ENCODE peak calls at places on chromosomes 4 and X, in four cellular contexts. N, J, I and Y are unnamed samples.

GRCh38 chr4:40842318-40842717 is 92.6 kb downstream of the NSUN7 start:
- DNase-seq in N (no peak), J (no peak), I (peak; percentile 51), Y (peak; percentile 15)

GRCh38 chr4:106707776-106708603 is 328.1 kb downstream of the DKK2 start:
- DNase-seq in N (no peak), J (no peak), I (peak; percentile 66), Y (no peak)

GRCh38 chr4:156820931-156821330 is 150.7 kb downstream of the PDGFC start:
- DNase-seq in N (no peak), J (no peak), I (no peak), Y (no peak)

GRCh38 chr4:164203476-164203875 is 550.5 kb upstream of the SMIM31 start:
- DNase-seq in N (no peak), J (no peak), I (no peak), Y (no peak)

GRCh38 chr4:127463883-127464282 is 168.9 kb upstream of the INTU start:
- DNase-seq in N (no peak), J (no peak), I (no peak), Y (no peak)

GRCh38 chr4:123046096-123046495 is 123.7 kb upstream of the NUDT6 start:
- DNase-seq in N (no peak), J (peak; percentile 4), I (no peak), Y (no peak)

GRCh38 chr4:181860157-181860556 is 383.0 kb upstream of the TENM3 start:
- DNase-seq in N (no peak), J (peak; percentile 71), I (no peak), Y (no peak)

GRCh38 chr4:39365360-39365759 is 802 bp downstream of the RFC1 start:
- DNase-seq in N (no peak), J (no peak), I (no peak), Y (no peak)

GRCh38 chr4:139223682-139224317 is 46.8 kb upstream of the ELF2 start:
- DNase-seq in N (no peak), J (peak; percentile 32), I (peak; percentile 57), Y (no peak)

GRCh38 chrX:120140293-120140981 is 18.0 kb upstream of the RHOXF2 start:
- DNase-seq in N (no peak), J (no peak), I (no peak), Y (no peak)

GRCh38 chrX:77422886-77423648 is 24.1 kb upstream of the FGF16 start:
- DNase-seq in N (peak; percentile 58), J (no peak), I (peak; percentile 67), Y (no peak)

GRCh38 chr4:113759696-113760093 is 1.8 kb downstream of the CAMK2D start:
- DNase-seq in N (no peak), J (no peak), I (peak; percentile 11), Y (no peak)

GRCh38 chrX:88865634-88866033 is 118.6 kb downstream of the CPXCR1 start:
- DNase-seq in N (no peak), J (no peak), I (no peak), Y (no peak)

GRCh38 chrX:21524008-21524407 is 134.1 kb downstream of the KLHL34 start:
- DNase-seq in N (no peak), J (no peak), I (no peak), Y (no peak)

GRCh38 chr4:151197258-151197657 is 79.7 kb upstream of the PRSS48 start:
- DNase-seq in N (no peak), J (peak; percentile 62), I (no peak), Y (no peak)

GRCh38 chrX:13868481-13869040 is 51.7 kb upstream of the GPM6B start:
- DNase-seq in N (no peak), J (no peak), I (no peak), Y (no peak)

GRCh38 chr4:76430519-76431388 is 4.3 kb upstream of the SHROOM3 start:
- DNase-seq in N (no peak), J (peak; percentile 17), I (peak; percentile 58), Y (no peak)

GRCh38 chr4:116705466-116705865 is 379.9 kb downstream of the TRAM1L1 start:
- DNase-seq in N (no peak), J (no peak), I (no peak), Y (no peak)

GRCh38 chr4:123786955-123787354 is 390.4 kb downstream of the SPRY1 start:
- DNase-seq in N (no peak), J (no peak), I (peak; percentile 13), Y (no peak)

GRCh38 chr4:3460926-3461325 is 2.2 kb upstream of the DOK7 start:
- DNase-seq in N (no peak), J (no peak), I (no peak), Y (no peak)

GRCh38 chrX:39309721-39310152 is 508.5 kb downstream of the MID1IP1 start:
- DNase-seq in N (no peak), J (no peak), I (peak; percentile 71), Y (no peak)

GRCh38 chr4:174521800-174522182 is 497 bp downstream of the HPGD start:
- DNase-seq in N (no peak), J (no peak), I (peak; percentile 25), Y (no peak)

GRCh38 chr4:20338841-20339240 is 87.1 kb downstream of the SLIT2 start:
- DNase-seq in N (no peak), J (no peak), I (no peak), Y (no peak)

GRCh38 chr4:80216100-80216761 is 18.9 kb downstream of the PRDM8 start:
- DNase-seq in N (no peak), J (no peak), I (no peak), Y (no peak)